ENCODE peak calls at places on chromosomes 7 and 10, in four cellular contexts. One of them, this sample, is unnamed.
A peak's percentile ranks its signal among the peaks of the same experiment; 100 is the strongest.

GRCh38 chr10:5559642-5560141 is 34.9 kb downstream of the CALML3 start:
- DNase-seq in IMR-90: peak; percentile 78
- DNase-seq in GM12878: no peak
- DNase-seq in endothelial cell of umbilical vein: peak; percentile 57
- DNase-seq in this sample: no peak

GRCh38 chr7:101913247-101913721 is 95.9 kb downstream of the CUX1 start:
- DNase-seq in IMR-90: no peak
- DNase-seq in GM12878: no peak
- DNase-seq in endothelial cell of umbilical vein: no peak
- DNase-seq in this sample: no peak

GRCh38 chr10:101512741-101513140 is 75.3 kb downstream of the POLL start:
- DNase-seq in IMR-90: peak; percentile 78
- DNase-seq in GM12878: no peak
- DNase-seq in endothelial cell of umbilical vein: no peak
- DNase-seq in this sample: no peak

GRCh38 chr10:1289591-1289990 is 233.4 kb downstream of the WDR37 start:
- DNase-seq in IMR-90: no peak
- DNase-seq in GM12878: no peak
- DNase-seq in endothelial cell of umbilical vein: no peak
- DNase-seq in this sample: no peak

GRCh38 chr7:13578294-13578693 is 411.2 kb downstream of the ETV1 start:
- DNase-seq in IMR-90: no peak
- DNase-seq in GM12878: no peak
- DNase-seq in endothelial cell of umbilical vein: no peak
- DNase-seq in this sample: no peak

GRCh38 chr10:84140036-84140379 is 699 bp downstream of the GHITM start:
- DNase-seq in IMR-90: peak; percentile 31
- DNase-seq in GM12878: no peak
- DNase-seq in endothelial cell of umbilical vein: no peak
- DNase-seq in this sample: peak; percentile 29

GRCh38 chr7:17233643-17234397 is 64.6 kb upstream of the AHR start:
- DNase-seq in IMR-90: no peak
- DNase-seq in GM12878: peak; percentile 9
- DNase-seq in endothelial cell of umbilical vein: no peak
- DNase-seq in this sample: no peak

GRCh38 chr10:113504423-113504822 is 48.4 kb upstream of the HABP2 start:
- DNase-seq in IMR-90: no peak
- DNase-seq in GM12878: no peak
- DNase-seq in endothelial cell of umbilical vein: no peak
- DNase-seq in this sample: no peak

GRCh38 chr10:108465871-108466641 is 1301.5 kb upstream of the SORCS1 start:
- DNase-seq in IMR-90: no peak
- DNase-seq in GM12878: no peak
- DNase-seq in endothelial cell of umbilical vein: no peak
- DNase-seq in this sample: no peak

GRCh38 chr7:148242271-148242801 is 348.2 kb upstream of the C7orf33 start:
- DNase-seq in IMR-90: peak; percentile 16
- DNase-seq in GM12878: no peak
- DNase-seq in endothelial cell of umbilical vein: no peak
- DNase-seq in this sample: peak; percentile 63

GRCh38 chr10:35640951-35641429 is 1.1 kb downstream of the FZD8 start:
- DNase-seq in IMR-90: peak; percentile 87
- DNase-seq in GM12878: no peak
- DNase-seq in endothelial cell of umbilical vein: peak; percentile 76
- DNase-seq in this sample: no peak

GRCh38 chr7:24783731-24784130 is 26.5 kb upstream of the GSDME start:
- DNase-seq in IMR-90: no peak
- DNase-seq in GM12878: no peak
- DNase-seq in endothelial cell of umbilical vein: no peak
- DNase-seq in this sample: no peak

GRCh38 chr10:119343001-119343601 is 135.7 kb downstream of the GRK5 start:
- DNase-seq in IMR-90: no peak
- DNase-seq in GM12878: no peak
- DNase-seq in endothelial cell of umbilical vein: no peak
- DNase-seq in this sample: no peak

GRCh38 chr7:22066484-22066883 is 120.8 kb upstream of the CDCA7L start:
- DNase-seq in IMR-90: no peak
- DNase-seq in GM12878: no peak
- DNase-seq in endothelial cell of umbilical vein: no peak
- DNase-seq in this sample: no peak

GRCh38 chr7:148334959-148335577 is 255.5 kb upstream of the C7orf33 start:
- DNase-seq in IMR-90: no peak
- DNase-seq in GM12878: no peak
- DNase-seq in endothelial cell of umbilical vein: no peak
- DNase-seq in this sample: no peak

GRCh38 chr7:44291066-44291732 is 34.2 kb downstream of the CAMK2B start:
- DNase-seq in IMR-90: peak; percentile 94
- DNase-seq in GM12878: no peak
- DNase-seq in endothelial cell of umbilical vein: peak; percentile 85
- DNase-seq in this sample: no peak

GRCh38 chr7:41425926-41426325 is 277.0 kb downstream of the INHBA start:
- DNase-seq in IMR-90: peak; percentile 92
- DNase-seq in GM12878: no peak
- DNase-seq in endothelial cell of umbilical vein: peak; percentile 8
- DNase-seq in this sample: no peak

GRCh38 chr10:61376908-61377368 is 76.2 kb downstream of the TMEM26 start:
- DNase-seq in IMR-90: no peak
- DNase-seq in GM12878: no peak
- DNase-seq in endothelial cell of umbilical vein: no peak
- DNase-seq in this sample: no peak

GRCh38 chr7:89837515-89837914 is 316.8 kb upstream of the STEAP1 start:
- DNase-seq in IMR-90: no peak
- DNase-seq in GM12878: no peak
- DNase-seq in endothelial cell of umbilical vein: peak; percentile 12
- DNase-seq in this sample: no peak

GRCh38 chr10:88216976-88217375 is 353.6 kb downstream of the PTEN start:
- DNase-seq in IMR-90: no peak
- DNase-seq in GM12878: no peak
- DNase-seq in endothelial cell of umbilical vein: no peak
- DNase-seq in this sample: peak; percentile 3

GRCh38 chr10:778626-779330 is 89.3 kb upstream of the DIP2C start:
- DNase-seq in IMR-90: peak; percentile 28
- DNase-seq in GM12878: no peak
- DNase-seq in endothelial cell of umbilical vein: no peak
- DNase-seq in this sample: no peak

GRCh38 chr7:91191771-91192170 is 72.5 kb upstream of the FZD1 start:
- DNase-seq in IMR-90: no peak
- DNase-seq in GM12878: no peak
- DNase-seq in endothelial cell of umbilical vein: no peak
- DNase-seq in this sample: no peak

GRCh38 chr7:82694020-82694419 is 250.4 kb upstream of the CACNA2D1 start:
- DNase-seq in IMR-90: no peak
- DNase-seq in GM12878: no peak
- DNase-seq in endothelial cell of umbilical vein: no peak
- DNase-seq in this sample: no peak

GRCh38 chr10:129919358-129919757 is 44.7 kb downstream of the EBF3 start:
- DNase-seq in IMR-90: no peak
- DNase-seq in GM12878: no peak
- DNase-seq in endothelial cell of umbilical vein: no peak
- DNase-seq in this sample: no peak

GRCh38 chr10:80460399-80461207 is 6.5 kb downstream of the TSPAN14 start:
- DNase-seq in IMR-90: peak; percentile 63
- DNase-seq in GM12878: no peak
- DNase-seq in endothelial cell of umbilical vein: peak; percentile 34
- DNase-seq in this sample: peak; percentile 51

GRCh38 chr7:158054611-158055010 is 533.0 kb downstream of the PTPRN2 start:
- DNase-seq in IMR-90: no peak
- DNase-seq in GM12878: no peak
- DNase-seq in endothelial cell of umbilical vein: no peak
- DNase-seq in this sample: no peak

GRCh38 chr10:125034671-125035070 is 92.7 kb downstream of the ZRANB1 start:
- DNase-seq in IMR-90: no peak
- DNase-seq in GM12878: no peak
- DNase-seq in endothelial cell of umbilical vein: peak; percentile 15
- DNase-seq in this sample: no peak

GRCh38 chr10:132408367-132408781 is 11.4 kb downstream of the PWWP2B start:
- DNase-seq in IMR-90: no peak
- DNase-seq in GM12878: no peak
- DNase-seq in endothelial cell of umbilical vein: no peak
- DNase-seq in this sample: no peak

GRCh38 chr10:92381543-92381954 is 90.6 kb downstream of the MARCHF5 start:
- DNase-seq in IMR-90: no peak
- DNase-seq in GM12878: no peak
- DNase-seq in endothelial cell of umbilical vein: peak; percentile 24
- DNase-seq in this sample: no peak

GRCh38 chr10:104925232-104925851 is 284.3 kb downstream of the SORCS3 start:
- DNase-seq in IMR-90: no peak
- DNase-seq in GM12878: no peak
- DNase-seq in endothelial cell of umbilical vein: no peak
- DNase-seq in this sample: peak; percentile 3

GRCh38 chr7:13841284-13841683 is 148.2 kb downstream of the ETV1 start:
- DNase-seq in IMR-90: no peak
- DNase-seq in GM12878: no peak
- DNase-seq in endothelial cell of umbilical vein: no peak
- DNase-seq in this sample: no peak

GRCh38 chr10:121983828-121984227 is 5.1 kb upstream of the TACC2 start:
- DNase-seq in IMR-90: no peak
- DNase-seq in GM12878: no peak
- DNase-seq in endothelial cell of umbilical vein: no peak
- DNase-seq in this sample: no peak

GRCh38 chr10:21122907-21123306 is 225.8 kb upstream of the NEBL start:
- DNase-seq in IMR-90: no peak
- DNase-seq in GM12878: no peak
- DNase-seq in endothelial cell of umbilical vein: no peak
- DNase-seq in this sample: no peak

GRCh38 chr10:126663880-126664279 is 6.6 kb downstream of the C10orf90 start:
- DNase-seq in IMR-90: peak; percentile 0
- DNase-seq in GM12878: no peak
- DNase-seq in endothelial cell of umbilical vein: no peak
- DNase-seq in this sample: no peak

GRCh38 chr7:29019896-29020295 is 61.8 kb upstream of the TRIL start:
- DNase-seq in IMR-90: no peak
- DNase-seq in GM12878: no peak
- DNase-seq in endothelial cell of umbilical vein: no peak
- DNase-seq in this sample: no peak

GRCh38 chr7:105782391-105783063 is 93.9 kb downstream of the ATXN7L1 start:
- DNase-seq in IMR-90: peak; percentile 94
- DNase-seq in GM12878: no peak
- DNase-seq in endothelial cell of umbilical vein: peak; percentile 62
- DNase-seq in this sample: no peak

GRCh38 chr10:95408148-95408930 is 117.5 kb upstream of the PDLIM1 start:
- DNase-seq in IMR-90: no peak
- DNase-seq in GM12878: no peak
- DNase-seq in endothelial cell of umbilical vein: no peak
- DNase-seq in this sample: no peak

GRCh38 chr7:81175291-81175942 is 256.6 kb upstream of the SEMA3C start:
- DNase-seq in IMR-90: no peak
- DNase-seq in GM12878: no peak
- DNase-seq in endothelial cell of umbilical vein: no peak
- DNase-seq in this sample: no peak

GRCh38 chr7:81181066-81181465 is 262.2 kb upstream of the SEMA3C start:
- DNase-seq in IMR-90: no peak
- DNase-seq in GM12878: no peak
- DNase-seq in endothelial cell of umbilical vein: no peak
- DNase-seq in this sample: no peak

GRCh38 chr7:81183326-81183725 is 264.5 kb upstream of the SEMA3C start:
- DNase-seq in IMR-90: no peak
- DNase-seq in GM12878: no peak
- DNase-seq in endothelial cell of umbilical vein: no peak
- DNase-seq in this sample: no peak

GRCh38 chr7:81185072-81185471 is 266.2 kb upstream of the SEMA3C start:
- DNase-seq in IMR-90: no peak
- DNase-seq in GM12878: no peak
- DNase-seq in endothelial cell of umbilical vein: no peak
- DNase-seq in this sample: no peak

GRCh38 chr7:81180573-81180972 is 261.7 kb upstream of the SEMA3C start:
- DNase-seq in IMR-90: no peak
- DNase-seq in GM12878: no peak
- DNase-seq in endothelial cell of umbilical vein: no peak
- DNase-seq in this sample: no peak
- TF ChIP-seq FOS in IMR-90: no peak
- TF ChIP-seq FOS in GM12878: no peak
- TF ChIP-seq FOS in endothelial cell of umbilical vein: no peak
- TF ChIP-seq FOS in this sample: no peak

GRCh38 chr10:28381465-28381864 is 78.6 kb upstream of the MPP7 start:
- DNase-seq in IMR-90: no peak
- DNase-seq in GM12878: no peak
- DNase-seq in endothelial cell of umbilical vein: no peak
- DNase-seq in this sample: no peak
- TF ChIP-seq FOS in IMR-90: no peak
- TF ChIP-seq FOS in GM12878: no peak
- TF ChIP-seq FOS in endothelial cell of umbilical vein: no peak
- TF ChIP-seq FOS in this sample: no peak

GRCh38 chr10:18582803-18583202 is 68.6 kb downstream of the NSUN6 start:
- DNase-seq in IMR-90: peak; percentile 11
- DNase-seq in GM12878: no peak
- DNase-seq in endothelial cell of umbilical vein: no peak
- DNase-seq in this sample: no peak

GRCh38 chr10:18577823-18578685 is 73.3 kb downstream of the NSUN6 start:
- DNase-seq in IMR-90: no peak
- DNase-seq in GM12878: no peak
- DNase-seq in endothelial cell of umbilical vein: no peak
- DNase-seq in this sample: no peak

DNA sequence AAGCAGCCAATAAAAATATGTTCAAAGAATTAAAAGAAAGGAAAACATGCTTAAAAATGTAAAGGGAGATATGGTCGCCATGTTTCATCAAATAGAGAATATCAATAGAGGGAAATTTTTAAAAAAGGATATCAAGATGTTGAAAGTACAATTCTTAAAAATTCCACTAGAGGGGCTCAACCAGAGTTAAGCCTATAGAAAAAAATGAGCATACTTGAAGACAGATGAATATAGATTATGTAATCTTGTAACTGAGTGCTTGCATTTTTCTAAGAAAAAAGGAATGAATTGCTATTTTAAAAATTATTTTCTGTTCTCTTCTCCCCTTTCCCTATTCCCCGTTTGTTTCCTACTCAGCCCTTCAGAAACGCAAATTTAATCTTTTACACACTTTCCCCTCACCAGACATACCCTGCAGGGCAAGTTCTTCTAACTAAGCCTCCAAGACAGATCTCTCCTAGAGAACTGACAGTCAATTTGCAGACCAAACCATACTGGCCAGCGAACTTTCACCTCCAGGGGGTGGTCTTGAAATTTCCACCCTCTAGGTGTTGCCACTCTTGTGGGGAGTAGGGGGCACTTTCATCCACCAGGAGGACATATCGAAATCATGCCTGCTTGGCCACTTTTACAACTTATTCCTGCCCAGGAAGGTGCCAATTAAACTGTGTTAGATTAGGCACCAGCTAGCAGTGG is 67.7 kb downstream of the NSUN6 start:
- DNase-seq in IMR-90: no peak
- DNase-seq in GM12878: no peak
- DNase-seq in endothelial cell of umbilical vein: peak; percentile 7
- DNase-seq in this sample: peak; percentile 11
- TF ChIP-seq FOS in IMR-90: no peak
- TF ChIP-seq FOS in GM12878: no peak
- TF ChIP-seq FOS in endothelial cell of umbilical vein: no peak
- TF ChIP-seq FOS in this sample: no peak

GRCh38 chr7:78620931-78621330 is 822.4 kb downstream of the PHTF2 start:
- DNase-seq in IMR-90: peak; percentile 12
- DNase-seq in GM12878: no peak
- DNase-seq in endothelial cell of umbilical vein: peak; percentile 5
- DNase-seq in this sample: no peak
- TF ChIP-seq FOS in IMR-90: no peak
- TF ChIP-seq FOS in GM12878: no peak
- TF ChIP-seq FOS in endothelial cell of umbilical vein: no peak
- TF ChIP-seq FOS in this sample: no peak

GRCh38 chr7:2243483-2243840 is 1.4 kb downstream of the NUDT1 start:
- DNase-seq in IMR-90: no peak
- DNase-seq in GM12878: no peak
- DNase-seq in endothelial cell of umbilical vein: no peak
- DNase-seq in this sample: no peak
- TF ChIP-seq FOS in IMR-90: no peak
- TF ChIP-seq FOS in GM12878: no peak
- TF ChIP-seq FOS in endothelial cell of umbilical vein: no peak
- TF ChIP-seq FOS in this sample: no peak

This sample was measured in K562.